ENCODE peak calls at places on chromosomes 16 and 17, in four cellular contexts. D is transverse colon, Y is tibial nerve, N is endodermal cell. H is an unnamed sample.

GRCh38 chr17:7294614-7295153 is at the start of gene YBX2:
- DNase-seq in D (peak), Y (no peak), N (peak), H (peak)

GRCh38 chr17:40548982-40549680 is 16.1 kb downstream of the CCR7 start:
- DNase-seq in D (peak), Y (peak), N (peak), H (no peak)

GRCh38 chr17:83100853-83101391 is 21.5 kb downstream of the METRNL start:
- DNase-seq in D (peak), Y (no peak), N (no peak), H (no peak)

GRCh38 chr16:9050102-9050830 is 41.2 kb upstream of the HAPSTR1 start:
- DNase-seq in D (no peak), Y (no peak), N (peak), H (no peak)

GRCh38 chr17:965311-965989 is 14.1 kb downstream of the NXN start:
- DNase-seq in D (no peak), Y (no peak), N (peak), H (no peak)

GRCh38 chr16:12794486-12795399 is 8.9 kb downstream of the CPPED1 start:
- DNase-seq in D (no peak), Y (no peak), N (no peak), H (no peak)

GRCh38 chr17:17605747-17606083 is 14.2 kb upstream of the PEMT start:
- DNase-seq in D (no peak), Y (no peak), N (no peak), H (no peak)

GRCh38 chr17:57706761-57707160 is 38.3 kb downstream of the CCDC182 start:
- DNase-seq in D (no peak), Y (no peak), N (no peak), H (no peak)

GRCh38 chr16:1745900-1746692 is 25.2 kb downstream of the NME3 start:
- DNase-seq in D (no peak), Y (no peak), N (no peak), H (no peak)

GRCh38 chr17:21286066-21286770 is 1.7 kb downstream of the MAP2K3 start:
- DNase-seq in D (peak), Y (peak), N (no peak), H (peak)

GRCh38 chr17:13393841-13394710 is 207.7 kb downstream of the HS3ST3A1 start:
- DNase-seq in D (no peak), Y (no peak), N (no peak), H (no peak)

GRCh38 chr17:4551141-4551540 is 4.0 kb downstream of the MYBBP1A start:
- DNase-seq in D (no peak), Y (no peak), N (peak), H (no peak)

GRCh38 chr17:63249256-63250006 is 196.7 kb downstream of the CYB561 start:
- DNase-seq in D (no peak), Y (no peak), N (no peak), H (no peak)

GRCh38 chr16:75997606-75998005 is 271.3 kb upstream of the CPHXL start:
- DNase-seq in D (no peak), Y (no peak), N (no peak), H (no peak)

GRCh38 chr17:39755550-39756375 is 18.0 kb downstream of the GRB7 start:
- DNase-seq in D (peak), Y (no peak), N (peak), H (no peak)

GRCh38 chr16:16096161-16096857 is 127.0 kb downstream of the ABCC6 start:
- DNase-seq in D (peak), Y (no peak), N (no peak), H (no peak)
- TF ChIP-seq CTCF in D (peak), Y (peak), N (peak), H (no peak)

DNA sequence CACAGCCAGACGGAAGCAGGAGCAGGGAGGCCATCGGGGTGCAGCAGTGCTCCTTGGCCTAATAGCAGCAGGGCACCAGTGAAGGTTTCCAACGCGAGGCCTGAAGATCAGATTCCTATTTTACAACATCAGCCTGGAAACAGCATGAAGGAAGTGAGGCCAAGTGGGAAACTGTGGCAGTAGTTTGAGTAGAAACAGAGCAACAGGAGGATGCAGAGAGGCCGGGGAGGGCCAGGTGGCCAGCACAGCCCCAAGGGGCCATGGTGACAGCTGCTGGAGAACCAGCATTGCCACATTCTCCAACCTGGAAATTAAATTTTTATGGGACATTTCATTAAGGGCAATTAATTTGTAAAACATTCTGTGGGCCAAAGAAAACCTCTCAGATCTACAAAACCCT is 3.4 kb upstream of the ANKRD11 start:
- DNase-seq in D (no peak), Y (no peak), N (no peak), H (no peak)
- TF ChIP-seq CTCF in D (no peak), Y (no peak), N (no peak), H (no peak)

DNA sequence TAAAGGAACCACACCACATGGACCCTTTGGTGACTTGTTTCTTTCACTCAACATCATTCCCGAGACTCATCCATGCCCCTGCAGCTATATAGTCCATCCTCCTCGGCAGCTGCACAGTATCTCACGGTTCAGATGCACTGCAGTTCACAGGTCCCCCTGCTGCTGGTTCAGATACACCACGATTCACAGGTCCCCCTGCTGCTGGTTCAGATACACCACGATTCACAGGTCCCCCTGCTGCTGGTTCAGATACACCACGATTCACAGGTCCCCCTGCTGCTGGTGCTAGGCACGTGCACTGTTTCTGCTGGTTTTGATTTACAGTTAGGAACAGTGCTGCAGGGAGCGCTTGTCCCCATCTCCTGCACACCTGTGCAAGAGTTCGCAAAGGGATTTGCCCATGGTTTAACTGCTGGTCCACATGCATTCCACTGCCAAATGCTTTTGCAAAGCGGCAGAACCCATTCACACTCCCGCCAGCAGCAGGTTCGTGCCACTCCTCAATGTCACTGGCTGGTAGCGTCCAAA is 3.8 kb downstream of the HSDL1 start:
- DNase-seq in D (no peak), Y (no peak), N (no peak), H (no peak)
- TF ChIP-seq CTCF in D (no peak), Y (no peak), N (peak), H (no peak)

GRCh38 chr16:72149676-72150464 is 22.1 kb downstream of the PMFBP1 start:
- DNase-seq in D (no peak), Y (no peak), N (peak), H (no peak)
- TF ChIP-seq CTCF in D (no peak), Y (no peak), N (peak), H (no peak)

H was measured in omental fat pad.